ENCODE peak calls at places on chromosomes 3 and 15, in nine cellular contexts. Z is SK-N-SH, A is sigmoid colon, C is upper lobe of left lung, E is breast epithelium, X is GM23338, P is vagina, J is Panc1, Y is K562. B is an unnamed sample.

GRCh38 chr3:37671926-37672325 is 189.8 kb upstream of the CTDSPL start:
- DNase-seq in Z (no peak), A (no peak), C (no peak), E (no peak), X (no peak), P (no peak), J (no peak), Y (no peak), B (no peak)

GRCh38 chr3:49132437-49133225 is at the start of gene LAMB2:
- DNase-seq in Z (peak; percentile 86), A (peak; percentile 89), C (peak; percentile 85), E (peak; percentile 72), X (peak; percentile 93), P (no peak), J (no peak), Y (peak; percentile 69), B (peak; percentile 79)

GRCh38 chr15:57509965-57510364 is 81.7 kb upstream of the MYZAP start:
- DNase-seq in Z (no peak), A (no peak), C (no peak), E (no peak), X (no peak), P (no peak), J (no peak), Y (no peak), B (no peak)

GRCh38 chr3:35426581-35426980 is 212.7 kb upstream of the ARPP21 start:
- DNase-seq in Z (no peak), A (no peak), C (no peak), E (no peak), X (no peak), P (no peak), J (no peak), Y (no peak), B (no peak)

GRCh38 chr15:84598993-84599392 is 1.8 kb upstream of the ZSCAN2 start:
- DNase-seq in Z (peak; percentile 77), A (no peak), C (no peak), E (no peak), X (peak; percentile 83), P (no peak), J (no peak), Y (peak; percentile 70), B (peak; percentile 40)

GRCh38 chr15:73325191-73325980 is 43.4 kb downstream of the HCN4 start:
- DNase-seq in Z (no peak), A (peak; percentile 60), C (peak; percentile 73), E (no peak), X (peak; percentile 46), P (no peak), J (no peak), Y (peak; percentile 30), B (no peak)

GRCh38 chr15:80093854-80094418 is 34.5 kb downstream of the ZFAND6 start:
- DNase-seq in Z (peak; percentile 23), A (peak; percentile 82), C (no peak), E (no peak), X (peak; percentile 41), P (no peak), J (no peak), Y (peak; percentile 76), B (peak; percentile 49)

GRCh38 chr3:15405448-15406050 is 21.8 kb downstream of the METTL6 start:
- DNase-seq in Z (peak; percentile 51), A (no peak), C (no peak), E (no peak), X (peak; percentile 80), P (no peak), J (no peak), Y (peak; percentile 76), B (no peak)

GRCh38 chr3:134675726-134676252 is 25.0 kb upstream of the KY start:
- DNase-seq in Z (no peak), A (no peak), C (no peak), E (no peak), X (no peak), P (no peak), J (no peak), Y (no peak), B (no peak)

GRCh38 chr3:73094127-73094526 is 32.7 kb downstream of the EBLN2 start:
- DNase-seq in Z (peak; percentile 21), A (no peak), C (no peak), E (no peak), X (peak; percentile 44), P (no peak), J (no peak), Y (peak; percentile 77), B (no peak)

GRCh38 chr3:122390665-122391064 is 6.7 kb downstream of the FAM162A start:
- DNase-seq in Z (no peak), A (no peak), C (no peak), E (no peak), X (no peak), P (no peak), J (no peak), Y (peak; percentile 41), B (no peak)

GRCh38 chr3:69987833-69988232 is 11.7 kb upstream of the SAMMSON start:
- DNase-seq in Z (no peak), A (no peak), C (no peak), E (no peak), X (no peak), P (no peak), J (no peak), Y (no peak), B (no peak)

GRCh38 chr3:88188436-88188835 is 38.7 kb downstream of the C3orf38 start:
- DNase-seq in Z (peak; percentile 7), A (no peak), C (no peak), E (no peak), X (no peak), P (no peak), J (no peak), Y (no peak), B (no peak)

GRCh38 chr3:16897254-16897926 is 12.6 kb downstream of the PLCL2 start:
- DNase-seq in Z (peak; percentile 43), A (no peak), C (no peak), E (no peak), X (no peak), P (no peak), J (no peak), Y (no peak), B (peak; percentile 78)

GRCh38 chr15:40928975-40929729 is at the start of gene DLL4:
- DNase-seq in Z (peak; percentile 80), A (no peak), C (peak; percentile 94), E (peak; percentile 44), X (peak; percentile 92), P (no peak), J (no peak), Y (peak; percentile 91), B (peak; percentile 87)

GRCh38 chr15:39579487-39580116 is 1.3 kb upstream of the THBS1 start:
- DNase-seq in Z (no peak), A (peak; percentile 91), C (peak; percentile 50), E (peak; percentile 86), X (peak; percentile 97), P (no peak), J (peak; percentile 51), Y (no peak), B (peak; percentile 49)

GRCh38 chr3:45776291-45776576 is 20.1 kb downstream of the SLC6A20 start:
- DNase-seq in Z (no peak), A (no peak), C (no peak), E (no peak), X (no peak), P (no peak), J (no peak), Y (no peak), B (no peak)

GRCh38 chr15:38636597-38636996 is 72.0 kb upstream of the RASGRP1 start:
- DNase-seq in Z (no peak), A (no peak), C (no peak), E (no peak), X (no peak), P (no peak), J (no peak), Y (no peak), B (no peak)

GRCh38 chr3:181703701-181704420 is 7.9 kb upstream of the SOX2 start:
- DNase-seq in Z (no peak), A (no peak), C (peak; percentile 85), E (no peak), X (peak; percentile 76), P (no peak), J (no peak), Y (no peak), B (no peak)

GRCh38 chr3:113648524-113648923 is 47.9 kb downstream of the USF3 start:
- DNase-seq in Z (no peak), A (no peak), C (no peak), E (no peak), X (no peak), P (no peak), J (no peak), Y (no peak), B (no peak)
- TF ChIP-seq POLR2AphosphoS5 in Z (no peak), A (no peak), C (no peak), E (no peak), X (no peak), P (no peak), J (no peak), Y (no peak), B (no peak)

GRCh38 chr3:51688206-51688600 is 17.2 kb downstream of the TEX264 start:
- DNase-seq in Z (no peak), A (no peak), C (no peak), E (no peak), X (no peak), P (no peak), J (no peak), Y (no peak), B (no peak)
- H3K4me1 ChIP-seq in Z (no peaks in the 10 kb centered on the region), A (peaks cover 10% of the 10 kb centered on the region), C (peaks cover 27% of the 10 kb centered on the region), E (peaks cover 7% of the 10 kb centered on the region), X (no peaks in the 10 kb centered on the region), P (peaks cover 22% of the 10 kb centered on the region), J (no peaks in the 10 kb centered on the region), Y (peaks cover 13% of the 10 kb centered on the region), B (no peaks in the 10 kb centered on the region)

GRCh38 chr3:187027531-187027936 is 97.2 kb downstream of the ST6GAL1 start:
- DNase-seq in Z (no peak), A (no peak), C (no peak), E (no peak), X (no peak), P (no peak), J (no peak), Y (no peak), B (peak; percentile 41)

GRCh38 chr3:187025656-187026320 is 95.5 kb downstream of the ST6GAL1 start:
- DNase-seq in Z (peak; percentile 53), A (no peak), C (no peak), E (no peak), X (no peak), P (no peak), J (no peak), Y (peak; percentile 57), B (no peak)

GRCh38 chr3:187026321-187026678 is 96.0 kb downstream of the ST6GAL1 start:
- DNase-seq in Z (no peak), A (no peak), C (no peak), E (no peak), X (no peak), P (no peak), J (no peak), Y (no peak), B (no peak)

GRCh38 chr3:187024561-187025226 is 94.4 kb downstream of the ST6GAL1 start:
- DNase-seq in Z (no peak), A (no peak), C (no peak), E (no peak), X (no peak), P (no peak), J (no peak), Y (no peak), B (no peak)

GRCh38 chr3:187025254-187025655 is 94.9 kb downstream of the ST6GAL1 start:
- DNase-seq in Z (no peak), A (no peak), C (no peak), E (no peak), X (no peak), P (no peak), J (no peak), Y (peak; percentile 35), B (no peak)
- H3K27ac ChIP-seq in Z (no peak overlapping the region), A (no peak overlapping the region), C (no peak overlapping the region), E (no peak overlapping the region), X (no peak overlapping the region), P (no peak overlapping the region), J (no peak overlapping the region), Y (peak overlapping the region; percentile 58), B (peak overlapping the region; percentile 36)

GRCh38 chr3:141276398-141276797 is 44.8 kb downstream of the PXYLP1 start:
- DNase-seq in Z (no peak), A (no peak), C (no peak), E (peak; percentile 7), X (no peak), P (peak; percentile 22), J (no peak), Y (no peak), B (no peak)
- TF ChIP-seq POLR2AphosphoS5 in Z (no peak), A (no peak), C (no peak), E (no peak), X (no peak), P (no peak), J (no peak), Y (no peak), B (no peak)